ENCODE peak calls at places on chromosomes 16 and 17, in eight cellular contexts. B is thoracic aorta; F is progenitor cell of endocrine pancreas; Z is stimulated activated CD4-positive, alpha-beta T cell treated with anti-CD3 and anti-CD28 coated beads, Interleukin-4, amount 100 ng/mL, for 1 hour; L is stimulated activated CD8-positive, alpha-beta memory T cell treated with anti-CD3 and anti-CD28 coated beads, Interleukin-4, amount 100 ng/mL, for 24 hours; G is transverse colon; N is Caki2; X is NCI-H1092 treated with DMSO at 0.1 percent for 48 hours. C is an unnamed sample.

GRCh38 chr17:29116652-29117439 is 63.4 kb downstream of the MYO18A start:
- DNase-seq in B (no peak), F (peak; percentile 78), Z (peak; percentile 82), L (peak; percentile 70), G (peak; percentile 70), N (peak; percentile 35), X (peak; percentile 44), C (peak; percentile 93)

GRCh38 chr17:49554694-49555494 is 20.8 kb upstream of the NXPH3 start:
- DNase-seq in B (no peak), F (no peak), Z (no peak), L (no peak), G (no peak), N (no peak), X (no peak), C (peak; percentile 56)

GRCh38 chr17:44831270-44831770 is 1.2 kb upstream of the GJC1 start:
- DNase-seq in B (no peak), F (no peak), Z (no peak), L (no peak), G (no peak), N (no peak), X (no peak), C (peak; percentile 31)

GRCh38 chr16:89970011-89970410 is 21.5 kb downstream of the DEF8 start:
- DNase-seq in B (no peak), F (no peak), Z (no peak), L (no peak), G (no peak), N (no peak), X (no peak), C (no peak)

GRCh38 chr16:70735141-70735979 is 49.5 kb upstream of the MTSS2 start:
- DNase-seq in B (no peak), F (no peak), Z (no peak), L (no peak), G (no peak), N (no peak), X (no peak), C (no peak)

GRCh38 chr17:8122391-8122922 is 1.4 kb downstream of the HES7 start:
- DNase-seq in B (no peak), F (no peak), Z (peak; percentile 22), L (no peak), G (no peak), N (peak; percentile 45), X (no peak), C (no peak)

GRCh38 chr17:70767102-70767701 is 597.9 kb downstream of the KCNJ2 start:
- DNase-seq in B (no peak), F (no peak), Z (no peak), L (no peak), G (no peak), N (peak; percentile 38), X (peak; percentile 54), C (no peak)

GRCh38 chr17:28421775-28422305 is 15.8 kb upstream of the SLC46A1 start:
- DNase-seq in B (no peak), F (no peak), Z (no peak), L (no peak), G (no peak), N (no peak), X (no peak), C (no peak)

GRCh38 chr17:79785900-79786810 is 8.2 kb downstream of the CBX2 start:
- DNase-seq in B (no peak), F (no peak), Z (no peak), L (no peak), G (no peak), N (no peak), X (no peak), C (no peak)

GRCh38 chr17:35313875-35314409 is 59.5 kb downstream of the SLFN11 start:
- DNase-seq in B (no peak), F (no peak), Z (peak; percentile 5), L (no peak), G (peak; percentile 14), N (no peak), X (no peak), C (peak; percentile 70)